ENCODE peak calls at places on chromosomes 1 and 21, in six cellular contexts. One of them, this sample, is unnamed.

GRCh38 chr1:151837841-151838490 is 1.7 kb downstream of the C2CD4D start:
- DNase-seq in IMR-90: peak; percentile 10
- DNase-seq in PC-3: no peak
- DNase-seq in PC-9: peak; percentile 19
- DNase-seq in DND-41: no peak
- DNase-seq in fibroblast of lung: no peak
- DNase-seq in this sample: peak; percentile 93

GRCh38 chr1:213585959-213586608 is 401.7 kb upstream of the PROX1 start:
- DNase-seq in PC-3: no peak
- DNase-seq in DND-41: no peak
- DNase-seq in IMR-90: no peak
- DNase-seq in PC-9: no peak
- DNase-seq in fibroblast of lung: no peak
- DNase-seq in this sample: no peak

GRCh38 chr1:234644928-234645327 is 35.0 kb upstream of the IRF2BP2 start:
- DNase-seq in PC-3: no peak
- DNase-seq in IMR-90: no peak
- DNase-seq in DND-41: no peak
- DNase-seq in PC-9: no peak
- DNase-seq in fibroblast of lung: no peak
- DNase-seq in this sample: no peak

GRCh38 chr1:186984959-186985358 is 156.2 kb downstream of the PLA2G4A start:
- DNase-seq in fibroblast of lung: no peak
- DNase-seq in PC-9: no peak
- DNase-seq in PC-3: no peak
- DNase-seq in DND-41: no peak
- DNase-seq in IMR-90: no peak
- DNase-seq in this sample: no peak

GRCh38 chr1:233547726-233548125 is 66.2 kb upstream of the KCNK1 start:
- DNase-seq in IMR-90: no peak
- DNase-seq in DND-41: no peak
- DNase-seq in PC-9: no peak
- DNase-seq in fibroblast of lung: no peak
- DNase-seq in PC-3: no peak
- DNase-seq in this sample: no peak

GRCh38 chr21:43367859-43368258 is 59.1 kb downstream of the SIK1 start:
- DNase-seq in PC-3: no peak
- DNase-seq in DND-41: no peak
- DNase-seq in PC-9: no peak
- DNase-seq in IMR-90: no peak
- DNase-seq in fibroblast of lung: no peak
- DNase-seq in this sample: no peak

GRCh38 chr21:46218906-46219590 is 9.5 kb downstream of the LSS start:
- DNase-seq in PC-9: no peak
- DNase-seq in IMR-90: no peak
- DNase-seq in fibroblast of lung: no peak
- DNase-seq in DND-41: no peak
- DNase-seq in PC-3: no peak
- DNase-seq in this sample: peak; percentile 46

GRCh38 chr1:224173523-224173922 is 9.5 kb upstream of the DEGS1 start:
- DNase-seq in DND-41: no peak
- DNase-seq in PC-9: no peak
- DNase-seq in PC-3: peak; percentile 77
- DNase-seq in fibroblast of lung: no peak
- DNase-seq in IMR-90: no peak
- DNase-seq in this sample: no peak

GRCh38 chr1:47755368-47755990 is 241.7 kb downstream of the TRABD2B start:
- DNase-seq in IMR-90: no peak
- DNase-seq in PC-3: peak; percentile 25
- DNase-seq in fibroblast of lung: no peak
- DNase-seq in DND-41: peak; percentile 65
- DNase-seq in PC-9: peak; percentile 21
- DNase-seq in this sample: no peak
- TF ChIP-seq CTCF in IMR-90: no peak
- TF ChIP-seq CTCF in PC-3: peak; percentile 75
- TF ChIP-seq CTCF in fibroblast of lung: peak; percentile 9
- TF ChIP-seq CTCF in DND-41: peak; percentile 87
- TF ChIP-seq CTCF in PC-9: peak; percentile 72
- TF ChIP-seq CTCF in this sample: peak; percentile 44

GRCh38 chr1:230370109-230370508 is 56.0 kb downstream of the PGBD5 start:
- DNase-seq in DND-41: no peak
- DNase-seq in fibroblast of lung: no peak
- DNase-seq in IMR-90: no peak
- DNase-seq in PC-3: no peak
- DNase-seq in PC-9: no peak
- DNase-seq in this sample: no peak
- H3K27ac ChIP-seq in DND-41: no peak overlapping the region
- H3K27ac ChIP-seq in fibroblast of lung: no peak overlapping the region
- H3K27ac ChIP-seq in IMR-90: no peak overlapping the region
- H3K27ac ChIP-seq in PC-3: no peak overlapping the region
- H3K27ac ChIP-seq in PC-9: no peak overlapping the region
- H3K27ac ChIP-seq in this sample: no peak overlapping the region

GRCh38 chr1:27403931-27404330 is 11.5 kb downstream of the GPR3 start:
- DNase-seq in PC-3: no peak
- DNase-seq in DND-41: no peak
- DNase-seq in PC-9: no peak
- DNase-seq in fibroblast of lung: no peak
- DNase-seq in IMR-90: no peak
- DNase-seq in this sample: peak; percentile 23

GRCh38 chr1:27400963-27401341 is 8.5 kb downstream of the GPR3 start:
- DNase-seq in DND-41: no peak
- DNase-seq in PC-9: no peak
- DNase-seq in PC-3: no peak
- DNase-seq in IMR-90: no peak
- DNase-seq in fibroblast of lung: no peak
- DNase-seq in this sample: no peak

GRCh38 chr1:27403065-27403726 is 10.8 kb downstream of the GPR3 start:
- DNase-seq in DND-41: no peak
- DNase-seq in fibroblast of lung: peak; percentile 48
- DNase-seq in PC-3: peak; percentile 6
- DNase-seq in PC-9: no peak
- DNase-seq in IMR-90: peak; percentile 42
- DNase-seq in this sample: peak; percentile 93

GRCh38 chr1:27400035-27400962 is 7.9 kb downstream of the GPR3 start:
- DNase-seq in IMR-90: no peak
- DNase-seq in PC-9: no peak
- DNase-seq in fibroblast of lung: no peak
- DNase-seq in PC-3: peak; percentile 21
- DNase-seq in DND-41: no peak
- DNase-seq in this sample: peak; percentile 84

GRCh38 chr1:27402349-27402754 is 9.9 kb downstream of the GPR3 start:
- DNase-seq in fibroblast of lung: peak; percentile 61
- DNase-seq in PC-9: peak; percentile 48
- DNase-seq in PC-3: peak; percentile 53
- DNase-seq in DND-41: no peak
- DNase-seq in IMR-90: peak; percentile 55
- DNase-seq in this sample: peak; percentile 97
- H3K4me2 ChIP-seq in fibroblast of lung: no peak overlapping the region
- H3K4me2 ChIP-seq in PC-9: no peak overlapping the region
- H3K4me2 ChIP-seq in PC-3: no peak overlapping the region
- H3K4me2 ChIP-seq in DND-41: no peak overlapping the region
- H3K4me2 ChIP-seq in IMR-90: no peak overlapping the region
- H3K4me2 ChIP-seq in this sample: no peak overlapping the region

DNA sequence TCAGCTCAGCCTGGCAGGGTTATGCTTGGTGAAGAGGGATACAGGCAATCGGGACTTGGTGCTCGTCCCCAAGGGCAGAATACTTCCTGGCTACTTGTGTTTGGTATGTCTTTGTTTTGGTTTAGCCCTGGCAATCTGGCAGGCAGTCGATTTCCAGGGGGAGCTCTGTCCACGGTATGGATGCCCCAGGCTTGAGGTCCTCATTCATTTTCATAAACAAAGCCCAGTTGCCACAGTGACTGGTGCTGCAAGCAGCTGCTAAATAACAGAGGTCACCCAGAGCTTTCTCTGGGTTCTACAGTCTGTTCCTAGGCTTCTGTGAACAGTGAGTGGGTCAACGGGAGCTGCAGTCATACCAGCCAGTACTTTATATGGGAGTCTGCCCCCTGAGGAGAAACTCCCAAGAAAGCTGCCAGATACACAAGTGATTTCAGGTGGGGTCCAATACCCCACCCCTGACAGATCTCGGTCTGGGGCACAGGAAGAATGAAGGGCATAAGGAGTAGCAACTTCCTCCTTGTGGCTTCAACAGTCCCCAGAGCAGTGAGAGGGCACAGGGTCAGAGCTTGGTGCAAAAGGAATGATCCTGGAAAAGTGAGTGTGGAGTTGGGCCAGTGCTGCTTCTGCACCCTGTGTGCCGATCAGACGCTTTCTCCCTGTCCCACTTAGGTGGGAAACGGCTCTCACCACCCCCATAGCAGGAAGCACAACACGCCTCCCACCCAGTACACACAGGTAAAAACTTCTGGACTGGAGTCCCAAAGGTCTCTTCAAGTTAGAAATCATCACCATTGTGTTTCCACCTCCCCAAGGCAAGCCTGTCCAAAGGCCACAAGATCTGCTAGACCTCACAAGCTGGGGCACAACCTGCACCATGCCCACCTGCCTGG is 55.5 kb downstream of the TGFBR3 start:
- DNase-seq in PC-3: peak; percentile 26
- DNase-seq in DND-41: no peak
- DNase-seq in IMR-90: peak; percentile 91
- DNase-seq in PC-9: peak; percentile 69
- DNase-seq in fibroblast of lung: peak; percentile 74
- DNase-seq in this sample: peak; percentile 60
- TF ChIP-seq CTCF in PC-3: peak; percentile 36
- TF ChIP-seq CTCF in DND-41: no peak
- TF ChIP-seq CTCF in IMR-90: peak; percentile 85
- TF ChIP-seq CTCF in PC-9: no peak
- TF ChIP-seq CTCF in fibroblast of lung: peak; percentile 67
- TF ChIP-seq CTCF in this sample: peak; percentile 90

GRCh38 chr1:172138636-172139035 is 281.8 kb upstream of the C1orf105 start:
- DNase-seq in PC-3: no peak
- DNase-seq in IMR-90: no peak
- DNase-seq in PC-9: no peak
- DNase-seq in DND-41: no peak
- DNase-seq in fibroblast of lung: no peak
- DNase-seq in this sample: no peak
- H3K27ac ChIP-seq in PC-3: no peak overlapping the region
- H3K27ac ChIP-seq in IMR-90: no peak overlapping the region
- H3K27ac ChIP-seq in PC-9: no peak overlapping the region
- H3K27ac ChIP-seq in DND-41: no peak overlapping the region
- H3K27ac ChIP-seq in fibroblast of lung: no peak overlapping the region
- H3K27ac ChIP-seq in this sample: no peak overlapping the region

GRCh38 chr1:56416385-56416972 is 162.9 kb downstream of the PLPP3 start:
- DNase-seq in PC-3: peak; percentile 13
- DNase-seq in fibroblast of lung: no peak
- DNase-seq in PC-9: no peak
- DNase-seq in DND-41: no peak
- DNase-seq in IMR-90: no peak
- DNase-seq in this sample: no peak
- H3K4me2 ChIP-seq in PC-3: no peak overlapping the region
- H3K4me2 ChIP-seq in fibroblast of lung: no peak overlapping the region
- H3K4me2 ChIP-seq in PC-9: no peak overlapping the region
- H3K4me2 ChIP-seq in DND-41: no peak overlapping the region
- H3K4me2 ChIP-seq in IMR-90: no peak overlapping the region
- H3K4me2 ChIP-seq in this sample: no peak overlapping the region

GRCh38 chr1:48105167-48105566 is 108.0 kb upstream of the TRABD2B start:
- DNase-seq in PC-9: no peak
- DNase-seq in PC-3: no peak
- DNase-seq in fibroblast of lung: no peak
- DNase-seq in IMR-90: no peak
- DNase-seq in DND-41: no peak
- DNase-seq in this sample: no peak
- TF ChIP-seq CTCF in PC-9: no peak
- TF ChIP-seq CTCF in PC-3: peak; percentile 42
- TF ChIP-seq CTCF in fibroblast of lung: no peak
- TF ChIP-seq CTCF in IMR-90: no peak
- TF ChIP-seq CTCF in DND-41: no peak
- TF ChIP-seq CTCF in this sample: peak; percentile 45

GRCh38 chr1:99647460-99647859 is 1.5 kb downstream of the PALMD start:
- DNase-seq in PC-9: no peak
- DNase-seq in fibroblast of lung: no peak
- DNase-seq in PC-3: no peak
- DNase-seq in DND-41: no peak
- DNase-seq in IMR-90: no peak
- DNase-seq in this sample: no peak
- H3K27ac ChIP-seq in PC-9: peak overlapping the region; percentile 78
- H3K27ac ChIP-seq in fibroblast of lung: no peak overlapping the region
- H3K27ac ChIP-seq in PC-3: peak overlapping the region; percentile 70
- H3K27ac ChIP-seq in DND-41: no peak overlapping the region
- H3K27ac ChIP-seq in IMR-90: no peak overlapping the region
- H3K27ac ChIP-seq in this sample: no peak overlapping the region

GRCh38 chr1:3749512-3749911 is 2.7 kb upstream of the CCDC27 start:
- DNase-seq in IMR-90: no peak
- DNase-seq in PC-3: no peak
- DNase-seq in fibroblast of lung: no peak
- DNase-seq in DND-41: no peak
- DNase-seq in PC-9: no peak
- DNase-seq in this sample: peak; percentile 25

GRCh38 chr1:3746389-3746783 is 5.9 kb upstream of the CCDC27 start:
- DNase-seq in DND-41: no peak
- DNase-seq in fibroblast of lung: peak; percentile 14
- DNase-seq in PC-3: peak; percentile 26
- DNase-seq in IMR-90: no peak
- DNase-seq in PC-9: no peak
- DNase-seq in this sample: no peak

GRCh38 chr1:3747522-3747848 is 4.8 kb upstream of the CCDC27 start:
- DNase-seq in fibroblast of lung: no peak
- DNase-seq in PC-3: no peak
- DNase-seq in PC-9: no peak
- DNase-seq in IMR-90: no peak
- DNase-seq in DND-41: no peak
- DNase-seq in this sample: no peak

GRCh38 chr1:3746784-3747521 is 5.3 kb upstream of the CCDC27 start:
- DNase-seq in IMR-90: peak; percentile 55
- DNase-seq in DND-41: no peak
- DNase-seq in PC-3: peak; percentile 92
- DNase-seq in PC-9: peak; percentile 90
- DNase-seq in fibroblast of lung: peak; percentile 69
- DNase-seq in this sample: peak; percentile 99

GRCh38 chr1:3747903-3748302 is 4.3 kb upstream of the CCDC27 start:
- DNase-seq in PC-3: no peak
- DNase-seq in DND-41: no peak
- DNase-seq in fibroblast of lung: no peak
- DNase-seq in PC-9: no peak
- DNase-seq in IMR-90: no peak
- DNase-seq in this sample: peak; percentile 25
- H3K4me2 ChIP-seq in PC-3: peak overlapping the region; percentile 96
- H3K4me2 ChIP-seq in DND-41: no peak overlapping the region
- H3K4me2 ChIP-seq in fibroblast of lung: peak overlapping the region; percentile 82
- H3K4me2 ChIP-seq in PC-9: peak overlapping the region; percentile 84
- H3K4me2 ChIP-seq in IMR-90: peak overlapping the region; percentile 90
- H3K4me2 ChIP-seq in this sample: peak overlapping the region; percentile 84

GRCh38 chr21:17513214-17514123 is 626 bp downstream of the CXADR start:
- DNase-seq in DND-41: no peak
- DNase-seq in PC-3: peak; percentile 38
- DNase-seq in PC-9: peak; percentile 36
- DNase-seq in fibroblast of lung: peak; percentile 61
- DNase-seq in IMR-90: no peak
- DNase-seq in this sample: peak; percentile 48
- TF ChIP-seq CTCF in DND-41: no peak
- TF ChIP-seq CTCF in PC-3: peak; percentile 37
- TF ChIP-seq CTCF in PC-9: no peak
- TF ChIP-seq CTCF in fibroblast of lung: no peak
- TF ChIP-seq CTCF in IMR-90: no peak
- TF ChIP-seq CTCF in this sample: no peak